ENCODE peak calls at places on chromosomes 12 and 14, in eight cellular contexts. M, S, V, I, R, O, B and F are unnamed samples.

GRCh38 chr14:79740043-79740442 is 471.3 kb downstream of the DIO2 start:
- DNase-seq in M (no peak), I (no peak), O (no peak), V (no peak), S (no peak), R (no peak), B (no peak), F (peak)

GRCh38 chr12:132466241-132467188 is 23.4 kb upstream of the FBRSL1 start:
- DNase-seq in M (no peak), V (peak), I (no peak), O (no peak), B (no peak), S (no peak), R (no peak), F (no peak)

GRCh38 chr12:3236345-3237153 is 159.4 kb downstream of the TSPAN9 start:
- DNase-seq in S (peak), V (peak), R (no peak), M (no peak), O (no peak), I (no peak), B (peak), F (peak)

GRCh38 chr14:94129111-94129757 is at the start of gene IFI27L2:
- DNase-seq in B (peak), I (peak), O (peak), R (peak), S (peak), M (peak), V (peak), F (peak)

GRCh38 chr14:104431351-104431928 is 148.1 kb upstream of the C14orf180 start:
- DNase-seq in S (no peak), I (no peak), R (no peak), O (peak), B (no peak), M (no peak), V (no peak), F (no peak)

GRCh38 chr14:64717870-64718269 is 13.6 kb downstream of the PLEKHG3 start:
- DNase-seq in V (no peak), R (no peak), O (peak), I (no peak), M (peak), B (no peak), S (peak), F (peak)

GRCh38 chr12:120994589-120995337 is 16.4 kb downstream of the HNF1A start:
- DNase-seq in M (no peak), R (no peak), O (no peak), S (no peak), V (no peak), B (peak), I (no peak), F (peak)

GRCh38 chr14:87944987-87945604 is 47.9 kb downstream of the GALC start:
- DNase-seq in B (peak), O (no peak), S (peak), R (no peak), V (peak), I (no peak), M (no peak), F (peak)

GRCh38 chr12:122855985-122856831 is 21.0 kb downstream of the HIP1R start:
- DNase-seq in M (no peak), O (peak), R (no peak), S (no peak), I (no peak), B (no peak), V (no peak), F (no peak)

GRCh38 chr14:89473979-89474378 is 56.9 kb upstream of the FOXN3 start:
- DNase-seq in I (no peak), M (no peak), R (no peak), S (no peak), V (no peak), B (no peak), O (no peak), F (no peak)

GRCh38 chr12:75390899-75391538 is at the start of gene GLIPR1L2:
- DNase-seq in B (peak), I (peak), S (peak), O (peak), M (peak), V (peak), R (peak), F (peak)

GRCh38 chr12:6767301-6767591 is 1.1 kb downstream of the PTMS start:
- DNase-seq in O (no peak), M (no peak), S (no peak), I (no peak), V (no peak), B (no peak), R (no peak), F (no peak)

GRCh38 chr14:50619569-50620141 is 48.5 kb downstream of the SAV1 start:
- DNase-seq in V (peak), B (peak), I (peak), O (no peak), R (no peak), S (peak), M (no peak), F (peak)

GRCh38 chr12:102182635-102183034 is 15.0 kb downstream of the PMCH start:
- DNase-seq in R (no peak), O (no peak), B (no peak), M (no peak), S (no peak), V (peak), I (no peak), F (no peak)

GRCh38 chr12:38932320-38932719 is 26.9 kb upstream of the CPNE8 start:
- DNase-seq in R (no peak), O (no peak), I (no peak), B (no peak), M (no peak), V (no peak), S (no peak), F (no peak)

GRCh38 chr12:23540572-23540971 is 408.9 kb downstream of the SOX5 start:
- DNase-seq in M (no peak), S (no peak), V (no peak), I (no peak), O (no peak), R (no peak), B (no peak), F (no peak)

GRCh38 chr14:99123208-99123870 is 148.7 kb downstream of the BCL11B start:
- DNase-seq in B (no peak), V (no peak), O (no peak), I (no peak), M (no peak), S (no peak), R (no peak), F (no peak)

GRCh38 chr14:67263499-67264149 is 22.4 kb downstream of the PALS1 start:
- DNase-seq in O (no peak), B (no peak), R (no peak), V (no peak), I (no peak), M (no peak), S (peak), F (no peak)

GRCh38 chr12:101795013-101795412 is 35.7 kb downstream of the GNPTAB start:
- DNase-seq in O (no peak), S (no peak), B (no peak), V (no peak), I (no peak), R (no peak), M (no peak), F (no peak)

GRCh38 chr14:55160989-55161388 is 30.4 kb downstream of the DLGAP5 start:
- DNase-seq in I (no peak), B (peak), M (no peak), R (no peak), S (peak), V (peak), O (no peak), F (no peak)

GRCh38 chr12:75443709-75444108 is 36.8 kb upstream of the GLIPR1 start:
- DNase-seq in R (no peak), S (peak), O (no peak), I (no peak), V (no peak), B (no peak), M (no peak), F (no peak)

GRCh38 chr12:116677202-116677651 is 60.6 kb downstream of the SPRING1 start:
- DNase-seq in R (no peak), I (no peak), B (no peak), M (no peak), V (peak), S (no peak), O (no peak), F (no peak)

GRCh38 chr14:49621114-49621881 is 699 bp downstream of the MGAT2 start:
- DNase-seq in R (peak), S (peak), I (no peak), B (no peak), O (peak), M (no peak), V (peak), F (peak)

GRCh38 chr14:103280278-103280917 is 53.6 kb upstream of the EIF5 start:
- DNase-seq in B (no peak), R (no peak), M (no peak), V (no peak), S (no peak), O (no peak), I (no peak), F (no peak)